ENCODE peak calls at places on chromosomes 4 and X, in five cellular contexts. L, C, R, P and E are unnamed samples.

GRCh38 chrX:119757979-119758681 is at the start of gene SOWAHD:
- DNase-seq in L (peak), C (no peak), R (peak), P (no peak), E (no peak)

GRCh38 chr4:108331905-108332632 is 163.3 kb upstream of the LEF1 start:
- DNase-seq in L (no peak), C (no peak), R (no peak), P (no peak), E (no peak)

GRCh38 chrX:23784487-23785301 is 1.7 kb downstream of the SAT1 start:
- DNase-seq in L (no peak), C (peak), R (peak), P (peak), E (no peak)

GRCh38 chr4:25029479-25030282 is 1.1 kb downstream of the LGI2 start:
- DNase-seq in L (no peak), C (no peak), R (no peak), P (no peak), E (no peak)

GRCh38 chrX:80432863-80433262 is 12.6 kb downstream of the TENT5D start:
- DNase-seq in L (no peak), C (no peak), R (peak), P (no peak), E (no peak)

GRCh38 chr4:97370581-97370980 is 772.7 kb downstream of the STPG2 start:
- DNase-seq in L (no peak), C (no peak), R (no peak), P (no peak), E (no peak)

GRCh38 chr4:60619531-60620305 is 580.4 kb upstream of the ADGRL3 start:
- DNase-seq in L (no peak), C (peak), R (no peak), P (no peak), E (no peak)

GRCh38 chr4:150167054-150167453 is 88.8 kb downstream of the DCLK2 start:
- DNase-seq in L (peak), C (no peak), R (no peak), P (no peak), E (no peak)

GRCh38 chr4:6703786-6704185 is 5.9 kb downstream of the MRFAP1L1 start:
- DNase-seq in L (no peak), C (peak), R (no peak), P (no peak), E (no peak)

GRCh38 chr4:38117614-38118013 is 157.4 kb downstream of the PTTG2 start:
- DNase-seq in L (no peak), C (no peak), R (no peak), P (no peak), E (no peak)

GRCh38 chr4:158722917-158723793 is at the start of gene PPID:
- DNase-seq in L (peak), C (peak), R (peak), P (peak), E (peak)

GRCh38 chr4:158715787-158716186 is 7.4 kb downstream of the PPID start:
- DNase-seq in L (no peak), C (no peak), R (no peak), P (no peak), E (no peak)

GRCh38 chr4:158722291-158722916 is 792 bp downstream of the PPID start:
- DNase-seq in L (peak), C (peak), R (peak), P (no peak), E (peak)

GRCh38 chr4:158724647-158725046 is 1.5 kb upstream of the PPID start:
- DNase-seq in L (no peak), C (no peak), R (no peak), P (no peak), E (no peak)

GRCh38 chr4:158721680-158722079 is 1.5 kb downstream of the PPID start:
- DNase-seq in L (no peak), C (no peak), R (no peak), P (no peak), E (no peak)
- H3K4me3 ChIP-seq in L (no peak), C (no peak), R (no peak), P (no peak), E (no peak)

DNA sequence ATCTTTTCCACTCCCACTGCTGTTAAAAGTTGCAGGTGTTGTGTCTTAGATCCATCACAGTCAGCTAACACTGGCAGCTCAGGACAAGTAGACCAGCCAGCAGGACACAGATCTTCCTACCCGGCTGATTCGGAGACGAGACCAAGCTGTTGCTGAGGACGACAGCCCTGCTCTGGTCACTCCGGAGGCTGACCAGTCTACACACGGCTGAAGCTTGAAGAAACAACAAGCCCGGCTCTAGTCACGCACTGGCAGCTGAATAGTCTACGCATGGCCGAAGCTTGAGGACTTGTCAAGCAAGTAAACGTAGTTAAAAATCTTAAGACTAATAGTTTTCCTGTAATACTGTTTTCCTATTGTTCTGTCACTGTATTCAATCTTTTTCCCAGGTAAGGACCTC is 1.8 kb downstream of the ACOX3 start:
- DNase-seq in L (peak), C (no peak), R (peak), P (no peak), E (no peak)
- H3K4me3 ChIP-seq in L (no peak), C (no peak), R (peak), P (no peak), E (no peak)

GRCh38 chrX:107773906-107774435 is 1.6 kb downstream of the TSC22D3 start:
- DNase-seq in L (no peak), C (no peak), R (no peak), P (no peak), E (no peak)
- H3K4me3 ChIP-seq in L (no peak), C (no peak), R (peak), P (no peak), E (no peak)

GRCh38 chrX:69508610-69509009 is 4.5 kb downstream of the NALF2 start:
- DNase-seq in L (no peak), C (no peak), R (no peak), P (no peak), E (no peak)

GRCh38 chrX:69506617-69507499 is 2.7 kb downstream of the NALF2 start:
- DNase-seq in L (no peak), C (peak), R (peak), P (no peak), E (no peak)

GRCh38 chrX:69505772-69506616 is 1.9 kb downstream of the NALF2 start:
- DNase-seq in L (no peak), C (peak), R (no peak), P (no peak), E (no peak)

GRCh38 chrX:69504626-69505612 is 793 bp downstream of the NALF2 start:
- DNase-seq in L (no peak), C (no peak), R (no peak), P (no peak), E (no peak)

DNA sequence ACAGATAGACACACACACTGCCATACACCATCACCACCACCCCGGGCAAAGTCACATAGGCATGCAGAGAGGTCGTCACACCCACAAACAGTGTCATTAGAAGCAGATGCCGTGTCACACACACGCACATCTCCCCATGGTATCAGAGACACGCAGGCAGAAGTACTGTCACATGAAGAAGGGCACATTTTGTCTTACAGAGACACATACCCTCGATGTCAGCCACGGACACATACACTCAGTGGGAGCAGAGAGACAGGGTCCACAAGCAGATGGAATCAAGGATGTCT is 3.3 kb downstream of the NALF2 start:
- DNase-seq in L (no peak), C (no peak), R (no peak), P (no peak), E (no peak)
- H3K4me3 ChIP-seq in L (no peak), C (no peak), R (no peak), P (no peak), E (no peak)

DNA sequence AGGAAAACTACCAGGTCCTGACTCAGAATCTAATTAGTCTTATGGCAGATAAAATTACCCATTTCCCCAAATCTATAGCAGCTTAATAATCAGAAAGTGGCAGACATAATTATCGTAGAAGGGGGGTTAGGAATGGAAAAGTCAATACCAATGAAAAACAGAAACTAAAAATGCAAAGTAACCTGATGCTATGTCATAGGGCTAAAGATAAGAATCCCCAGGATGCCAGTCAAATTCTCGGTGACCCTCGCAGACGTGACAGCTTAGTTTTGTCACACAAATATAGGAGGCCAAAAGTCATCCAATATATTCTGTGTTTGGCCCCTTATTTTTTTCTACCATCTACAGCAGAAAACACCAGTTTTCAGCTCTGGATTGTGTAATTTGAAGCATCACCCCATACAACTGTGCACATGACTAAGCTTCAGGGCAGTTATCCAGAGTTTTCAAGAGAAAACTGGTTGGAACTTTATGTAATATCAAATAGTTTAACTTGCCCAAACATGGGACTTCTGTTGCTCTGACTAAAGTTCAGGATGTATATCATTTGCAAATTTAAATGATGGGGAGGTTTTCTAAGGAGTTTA is 30.9 kb downstream of the RASSF6 start:
- DNase-seq in L (no peak), C (peak), R (peak), P (peak), E (no peak)
- H3K4me3 ChIP-seq in L (no peak), C (no peak), R (no peak), P (no peak), E (no peak)

DNA sequence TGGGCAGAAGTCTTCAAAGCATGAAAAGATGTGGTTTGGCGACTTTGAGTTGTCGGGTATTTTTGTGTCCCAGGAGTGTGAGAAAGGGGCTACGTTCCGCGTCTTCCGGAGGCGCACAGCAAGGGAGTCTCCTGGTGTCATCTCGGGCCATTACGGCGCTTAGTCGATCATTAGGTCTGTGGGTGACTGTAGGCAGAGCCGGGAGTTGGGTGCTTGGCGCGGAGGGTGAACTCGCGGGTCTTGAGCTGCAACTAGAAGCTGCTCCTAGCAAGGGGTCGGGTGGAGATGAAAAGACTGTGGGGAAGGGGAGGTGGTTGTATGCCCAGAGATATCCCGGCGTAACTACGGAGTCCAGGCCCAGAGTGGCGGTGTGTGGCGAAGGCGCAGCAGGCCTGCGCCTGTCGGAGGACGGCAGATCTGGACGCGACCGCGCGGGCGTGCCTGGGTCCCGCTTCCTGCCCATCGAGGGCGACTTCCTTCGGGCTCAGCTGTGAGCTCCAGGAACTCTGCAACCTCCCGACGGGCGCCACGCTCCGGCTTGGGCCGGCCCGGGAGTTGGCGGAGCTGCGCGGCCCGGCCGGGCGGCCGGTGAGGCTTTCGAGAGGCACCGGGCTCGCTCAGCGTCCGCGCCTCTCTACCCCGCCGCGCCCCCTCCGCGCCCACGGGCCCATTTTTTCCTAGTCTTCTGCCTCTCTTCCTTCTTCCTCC is 2.7 kb upstream of the NKX3-2 start:
- DNase-seq in L (no peak), C (no peak), R (no peak), P (no peak), E (no peak)
- H3K4me3 ChIP-seq in L (no peak), C (no peak), R (no peak), P (no peak), E (peak)

GRCh38 chr4:19655666-19656065 is 596.0 kb upstream of the SLIT2 start:
- DNase-seq in L (no peak), C (no peak), R (no peak), P (no peak), E (no peak)
- H3K4me3 ChIP-seq in L (no peak), C (no peak), R (no peak), P (no peak), E (no peak)

DNA sequence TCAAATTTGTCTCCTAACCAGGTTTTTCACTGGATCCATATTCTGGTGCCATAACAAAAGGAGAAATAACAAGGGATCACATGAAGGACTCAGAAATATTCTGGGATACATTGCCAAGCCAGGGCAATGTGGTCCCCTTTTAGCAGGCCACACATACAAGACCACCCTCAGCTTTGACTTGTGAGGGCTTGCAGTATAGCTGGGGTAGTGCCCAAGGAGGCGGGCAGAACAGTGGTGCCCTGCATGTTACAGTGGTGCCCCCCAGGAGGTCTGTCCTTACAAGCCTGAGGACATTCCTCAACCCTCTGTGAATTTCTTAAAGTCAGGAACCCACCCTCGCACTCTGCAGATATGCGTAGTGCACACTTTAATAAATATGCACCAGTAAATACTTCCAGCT is 34.5 kb upstream of the TBL1X start:
- DNase-seq in L (no peak), C (no peak), R (no peak), P (no peak), E (no peak)
- H3K4me3 ChIP-seq in L (no peak), C (no peak), R (no peak), P (no peak), E (no peak)

GRCh38 chrX:30690330-30690729 is 37.1 kb downstream of the GK start:
- DNase-seq in L (no peak), C (peak), R (peak), P (peak), E (no peak)
- H3K4me3 ChIP-seq in L (no peak), C (no peak), R (no peak), P (no peak), E (no peak)

GRCh38 chr4:1726146-1726934 is 5.0 kb downstream of the TACC3 start:
- DNase-seq in L (peak), C (peak), R (peak), P (peak), E (peak)

GRCh38 chr4:1723131-1723801 is 1.9 kb downstream of the TACC3 start:
- DNase-seq in L (no peak), C (no peak), R (no peak), P (no peak), E (no peak)

GRCh38 chr4:1727117-1728031 is 6.1 kb downstream of the TACC3 start:
- DNase-seq in L (peak), C (peak), R (peak), P (peak), E (no peak)

GRCh38 chr4:1728061-1728980 is 7.0 kb downstream of the TACC3 start:
- DNase-seq in L (no peak), C (no peak), R (no peak), P (no peak), E (no peak)

GRCh38 chr4:1725521-1725920 is 4.2 kb downstream of the TACC3 start:
- DNase-seq in L (no peak), C (no peak), R (no peak), P (no peak), E (no peak)
- H3K4me3 ChIP-seq in L (no peak), C (no peak), R (no peak), P (no peak), E (no peak)